ENCODE peak calls at places on chromosomes 16 and 17, in seven cellular contexts. One of them, this sample, is unnamed.
A peak's percentile ranks its signal among the peaks of the same experiment; 100 is the strongest.

GRCh38 chr16:49843758-49844157 is 12.2 kb downstream of the ZNF423 start:
- DNase-seq in dorsolateral prefrontal cortex: no peak
- DNase-seq in ovary: no peak
- DNase-seq in A549: no peak
- DNase-seq in right cardiac atrium: no peak
- DNase-seq in fibroblast of lung: no peak
- DNase-seq in A673: no peak
- DNase-seq in this sample: no peak

GRCh38 chr17:27466376-27466747 is 10.1 kb downstream of the KSR1 start:
- DNase-seq in dorsolateral prefrontal cortex: no peak
- DNase-seq in ovary: no peak
- DNase-seq in A549: no peak
- DNase-seq in right cardiac atrium: no peak
- DNase-seq in fibroblast of lung: no peak
- DNase-seq in A673: no peak
- DNase-seq in this sample: no peak

GRCh38 chr17:40063915-40064531 is 1.3 kb downstream of the THRA start:
- DNase-seq in dorsolateral prefrontal cortex: peak; percentile 63
- DNase-seq in ovary: no peak
- DNase-seq in A549: no peak
- DNase-seq in right cardiac atrium: peak; percentile 45
- DNase-seq in fibroblast of lung: no peak
- DNase-seq in A673: no peak
- DNase-seq in this sample: no peak

GRCh38 chr17:81737947-81738800 is 26.1 kb downstream of the SLC25A10 start:
- DNase-seq in dorsolateral prefrontal cortex: no peak
- DNase-seq in ovary: no peak
- DNase-seq in A549: no peak
- DNase-seq in right cardiac atrium: no peak
- DNase-seq in fibroblast of lung: no peak
- DNase-seq in A673: no peak
- DNase-seq in this sample: no peak

GRCh38 chr17:80657561-80657960 is 112.9 kb downstream of the RPTOR start:
- DNase-seq in dorsolateral prefrontal cortex: no peak
- DNase-seq in ovary: no peak
- DNase-seq in A549: no peak
- DNase-seq in right cardiac atrium: no peak
- DNase-seq in fibroblast of lung: no peak
- DNase-seq in A673: no peak
- DNase-seq in this sample: no peak

GRCh38 chr16:521381-522210 is 5.9 kb upstream of the CAPN15 start:
- DNase-seq in dorsolateral prefrontal cortex: no peak
- DNase-seq in ovary: peak; percentile 35
- DNase-seq in A549: no peak
- DNase-seq in right cardiac atrium: no peak
- DNase-seq in fibroblast of lung: no peak
- DNase-seq in A673: no peak
- DNase-seq in this sample: no peak

GRCh38 chr17:75504347-75505151 is 10.8 kb downstream of the CASKIN2 start:
- DNase-seq in dorsolateral prefrontal cortex: no peak
- DNase-seq in ovary: no peak
- DNase-seq in A549: peak; percentile 89
- DNase-seq in right cardiac atrium: peak; percentile 65
- DNase-seq in fibroblast of lung: no peak
- DNase-seq in A673: no peak
- DNase-seq in this sample: no peak

GRCh38 chr17:22310717-22311686 is 618.7 kb downstream of the KCNJ18 start:
- DNase-seq in dorsolateral prefrontal cortex: peak; percentile 62
- DNase-seq in ovary: no peak
- DNase-seq in A549: peak; percentile 72
- DNase-seq in right cardiac atrium: peak; percentile 84
- DNase-seq in fibroblast of lung: no peak
- DNase-seq in A673: no peak
- DNase-seq in this sample: no peak

GRCh38 chr16:83792391-83792790 is 15.4 kb upstream of the HSBP1 start:
- DNase-seq in dorsolateral prefrontal cortex: no peak
- DNase-seq in ovary: no peak
- DNase-seq in A549: no peak
- DNase-seq in right cardiac atrium: no peak
- DNase-seq in fibroblast of lung: no peak
- DNase-seq in A673: no peak
- DNase-seq in this sample: no peak

GRCh38 chr16:71726491-71727319 is 2.2 kb upstream of the PHLPP2 start:
- DNase-seq in dorsolateral prefrontal cortex: no peak
- DNase-seq in ovary: no peak
- DNase-seq in A549: no peak
- DNase-seq in right cardiac atrium: no peak
- DNase-seq in fibroblast of lung: no peak
- DNase-seq in A673: no peak
- DNase-seq in this sample: no peak

GRCh38 chr16:67883872-67884261 is 818 bp upstream of the NRN1L start:
- DNase-seq in dorsolateral prefrontal cortex: peak; percentile 62
- DNase-seq in ovary: peak; percentile 74
- DNase-seq in A549: peak; percentile 92
- DNase-seq in right cardiac atrium: peak; percentile 89
- DNase-seq in fibroblast of lung: peak; percentile 44
- DNase-seq in A673: peak; percentile 57
- DNase-seq in this sample: peak; percentile 57

GRCh38 chr16:24838554-24839266 is 7.1 kb upstream of the SLC5A11 start:
- DNase-seq in dorsolateral prefrontal cortex: peak; percentile 69
- DNase-seq in ovary: no peak
- DNase-seq in A549: peak; percentile 37
- DNase-seq in right cardiac atrium: peak; percentile 70
- DNase-seq in fibroblast of lung: peak; percentile 63
- DNase-seq in A673: peak; percentile 14
- DNase-seq in this sample: peak; percentile 75

GRCh38 chr16:66070140-66070887 is 296.2 kb upstream of the CDH5 start:
- DNase-seq in dorsolateral prefrontal cortex: no peak
- DNase-seq in ovary: peak; percentile 91
- DNase-seq in A549: no peak
- DNase-seq in right cardiac atrium: peak; percentile 89
- DNase-seq in fibroblast of lung: peak; percentile 96
- DNase-seq in A673: peak; percentile 34
- DNase-seq in this sample: peak; percentile 97

GRCh38 chr16:17138801-17139200 is 332.0 kb downstream of the XYLT1 start:
- DNase-seq in dorsolateral prefrontal cortex: no peak
- DNase-seq in ovary: no peak
- DNase-seq in A549: no peak
- DNase-seq in right cardiac atrium: no peak
- DNase-seq in fibroblast of lung: peak; percentile 5
- DNase-seq in A673: peak; percentile 8
- DNase-seq in this sample: no peak

GRCh38 chr16:65547799-65548446 is 426.1 kb upstream of the CDH11 start:
- DNase-seq in dorsolateral prefrontal cortex: no peak
- DNase-seq in ovary: no peak
- DNase-seq in A549: no peak
- DNase-seq in right cardiac atrium: no peak
- DNase-seq in fibroblast of lung: peak; percentile 84
- DNase-seq in A673: peak; percentile 45
- DNase-seq in this sample: peak; percentile 98

GRCh38 chr16:88974641-88975215 is 2.3 kb downstream of the CBFA2T3 start:
- DNase-seq in dorsolateral prefrontal cortex: no peak
- DNase-seq in ovary: no peak
- DNase-seq in A549: no peak
- DNase-seq in right cardiac atrium: peak; percentile 8
- DNase-seq in fibroblast of lung: no peak
- DNase-seq in A673: no peak
- DNase-seq in this sample: no peak

GRCh38 chr16:88977028-88977844 is at the start of gene CBFA2T3:
- DNase-seq in dorsolateral prefrontal cortex: no peak
- DNase-seq in ovary: peak; percentile 44
- DNase-seq in A549: no peak
- DNase-seq in right cardiac atrium: peak; percentile 89
- DNase-seq in fibroblast of lung: peak; percentile 38
- DNase-seq in A673: no peak
- DNase-seq in this sample: no peak

GRCh38 chr16:88975511-88976061 is 1.4 kb downstream of the CBFA2T3 start:
- DNase-seq in dorsolateral prefrontal cortex: no peak
- DNase-seq in ovary: no peak
- DNase-seq in A549: no peak
- DNase-seq in right cardiac atrium: peak; percentile 40
- DNase-seq in fibroblast of lung: no peak
- DNase-seq in A673: no peak
- DNase-seq in this sample: no peak

GRCh38 chr16:88977845-88978607 is 1.0 kb upstream of the CBFA2T3 start:
- DNase-seq in dorsolateral prefrontal cortex: no peak
- DNase-seq in ovary: no peak
- DNase-seq in A549: no peak
- DNase-seq in right cardiac atrium: peak; percentile 12
- DNase-seq in fibroblast of lung: no peak
- DNase-seq in A673: no peak
- DNase-seq in this sample: no peak

DNA sequence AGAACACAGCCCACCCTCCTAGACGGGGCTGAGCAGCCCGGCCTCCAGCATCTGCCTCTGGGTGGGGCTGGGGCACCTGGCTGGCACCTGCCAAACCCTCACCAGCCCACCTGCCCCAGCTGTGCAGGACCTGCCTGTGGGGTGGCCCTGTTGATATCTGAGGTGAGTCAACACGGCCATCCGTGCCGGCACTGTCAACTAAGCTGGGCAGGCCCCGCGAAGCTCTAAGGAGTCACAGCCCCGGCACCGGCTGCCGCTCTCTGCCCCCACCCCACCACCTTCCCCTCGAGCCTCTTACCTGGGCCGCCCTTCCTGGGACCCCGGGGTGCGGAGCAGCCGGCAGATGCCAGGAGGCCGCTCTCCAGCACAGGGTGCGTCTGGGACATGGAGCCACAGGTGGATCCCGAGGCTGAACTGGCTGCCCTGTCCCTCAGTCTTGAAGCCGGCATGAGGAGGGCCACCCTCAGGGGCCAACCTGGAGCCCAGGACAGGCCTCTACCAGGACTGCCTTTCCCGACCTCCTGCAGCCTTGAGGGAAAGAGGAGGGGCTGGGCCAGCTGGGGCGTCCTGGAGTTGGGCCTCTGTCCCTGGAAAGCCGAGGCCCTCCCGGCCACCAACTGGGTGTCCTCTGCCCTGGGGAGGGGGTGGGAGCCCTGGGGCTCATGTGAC is 514 bp downstream of the CBFA2T3 start:
- DNase-seq in dorsolateral prefrontal cortex: no peak
- DNase-seq in ovary: no peak
- DNase-seq in A549: no peak
- DNase-seq in right cardiac atrium: peak; percentile 51
- DNase-seq in fibroblast of lung: no peak
- DNase-seq in A673: no peak
- DNase-seq in this sample: no peak
- H3K4me3 ChIP-seq in dorsolateral prefrontal cortex: no peak overlapping the region
- H3K4me3 ChIP-seq in ovary: no peak overlapping the region
- H3K4me3 ChIP-seq in A549: no peak overlapping the region
- H3K4me3 ChIP-seq in right cardiac atrium: no peak overlapping the region
- H3K4me3 ChIP-seq in fibroblast of lung: no peak overlapping the region
- H3K4me3 ChIP-seq in A673: no peak overlapping the region
- H3K4me3 ChIP-seq in this sample: no peak overlapping the region

GRCh38 chr17:70119961-70120360 is 44.9 kb downstream of the KCNJ16 start:
- DNase-seq in dorsolateral prefrontal cortex: no peak
- DNase-seq in ovary: no peak
- DNase-seq in A549: no peak
- DNase-seq in right cardiac atrium: no peak
- DNase-seq in fibroblast of lung: peak; percentile 6
- DNase-seq in A673: no peak
- DNase-seq in this sample: peak; percentile 32

GRCh38 chr17:70114405-70114804 is 39.4 kb downstream of the KCNJ16 start:
- DNase-seq in dorsolateral prefrontal cortex: no peak
- DNase-seq in ovary: no peak
- DNase-seq in A549: no peak
- DNase-seq in right cardiac atrium: no peak
- DNase-seq in fibroblast of lung: no peak
- DNase-seq in A673: no peak
- DNase-seq in this sample: no peak

GRCh38 chr17:70119545-70119944 is 44.5 kb downstream of the KCNJ16 start:
- DNase-seq in dorsolateral prefrontal cortex: no peak
- DNase-seq in ovary: no peak
- DNase-seq in A549: no peak
- DNase-seq in right cardiac atrium: no peak
- DNase-seq in fibroblast of lung: no peak
- DNase-seq in A673: no peak
- DNase-seq in this sample: no peak

GRCh38 chr17:70120420-70120819 is 45.4 kb downstream of the KCNJ16 start:
- DNase-seq in dorsolateral prefrontal cortex: no peak
- DNase-seq in ovary: no peak
- DNase-seq in A549: no peak
- DNase-seq in right cardiac atrium: no peak
- DNase-seq in fibroblast of lung: no peak
- DNase-seq in A673: no peak
- DNase-seq in this sample: no peak

DNA sequence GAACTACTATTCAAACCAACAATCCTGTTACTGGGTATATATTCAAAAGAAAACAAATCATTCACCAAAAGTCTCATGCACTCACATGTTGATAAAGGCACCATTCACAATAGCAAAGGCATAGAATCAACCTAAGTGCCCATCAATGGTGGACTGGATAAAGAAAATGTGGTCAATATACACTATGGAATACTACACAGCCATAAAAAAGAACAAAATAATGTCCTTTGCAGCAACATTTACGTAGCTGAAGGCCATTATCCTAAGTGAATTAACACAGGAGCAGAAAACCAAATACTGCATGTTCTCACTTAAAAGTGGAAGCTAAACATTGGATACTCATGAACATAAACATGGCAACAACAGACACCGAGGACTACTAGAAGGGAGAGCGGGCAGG is 41.9 kb downstream of the KCNJ16 start:
- DNase-seq in dorsolateral prefrontal cortex: no peak
- DNase-seq in ovary: no peak
- DNase-seq in A549: no peak
- DNase-seq in right cardiac atrium: no peak
- DNase-seq in fibroblast of lung: no peak
- DNase-seq in A673: no peak
- DNase-seq in this sample: no peak
- H3K4me3 ChIP-seq in dorsolateral prefrontal cortex: no peak overlapping the region
- H3K4me3 ChIP-seq in ovary: no peak overlapping the region
- H3K4me3 ChIP-seq in A549: no peak overlapping the region
- H3K4me3 ChIP-seq in right cardiac atrium: no peak overlapping the region
- H3K4me3 ChIP-seq in fibroblast of lung: no peak overlapping the region
- H3K4me3 ChIP-seq in A673: no peak overlapping the region
- H3K4me3 ChIP-seq in this sample: no peak overlapping the region

GRCh38 chr17:45313419-45313771 is 3.4 kb downstream of the MAP3K14 start:
- DNase-seq in dorsolateral prefrontal cortex: no peak
- DNase-seq in ovary: no peak
- DNase-seq in A549: no peak
- DNase-seq in right cardiac atrium: no peak
- DNase-seq in fibroblast of lung: no peak
- DNase-seq in A673: no peak
- DNase-seq in this sample: no peak
- H3K4me3 ChIP-seq in dorsolateral prefrontal cortex: no peak overlapping the region
- H3K4me3 ChIP-seq in ovary: no peak overlapping the region
- H3K4me3 ChIP-seq in A549: peak overlapping the region; percentile 69
- H3K4me3 ChIP-seq in right cardiac atrium: no peak overlapping the region
- H3K4me3 ChIP-seq in fibroblast of lung: no peak overlapping the region
- H3K4me3 ChIP-seq in A673: no peak overlapping the region
- H3K4me3 ChIP-seq in this sample: no peak overlapping the region

DNA sequence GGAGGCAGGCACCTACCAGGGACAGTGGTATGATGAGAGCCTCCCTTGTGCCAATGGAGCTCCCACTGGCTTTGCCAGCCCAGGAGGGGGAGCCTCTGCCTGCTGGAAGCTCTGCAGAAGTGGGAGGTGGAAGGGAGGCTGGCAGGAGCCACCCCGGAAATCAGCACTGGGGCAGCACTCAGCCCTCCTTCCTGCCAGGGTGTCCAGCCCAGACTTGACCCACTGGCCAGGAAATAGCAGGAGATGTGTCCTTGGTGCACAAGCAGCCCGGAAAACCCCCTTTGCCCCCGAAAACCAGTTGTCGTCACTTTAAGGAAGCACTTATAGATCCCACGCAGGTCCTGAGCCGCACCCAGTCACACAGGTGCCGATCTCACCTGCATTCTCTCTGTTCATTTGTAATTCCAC is 49.3 kb upstream of the CACNG4 start:
- DNase-seq in dorsolateral prefrontal cortex: no peak
- DNase-seq in ovary: no peak
- DNase-seq in A549: peak; percentile 64
- DNase-seq in right cardiac atrium: no peak
- DNase-seq in fibroblast of lung: no peak
- DNase-seq in A673: peak; percentile 60
- DNase-seq in this sample: peak; percentile 6
- H3K4me3 ChIP-seq in dorsolateral prefrontal cortex: no peak overlapping the region
- H3K4me3 ChIP-seq in ovary: no peak overlapping the region
- H3K4me3 ChIP-seq in A549: no peak overlapping the region
- H3K4me3 ChIP-seq in right cardiac atrium: no peak overlapping the region
- H3K4me3 ChIP-seq in fibroblast of lung: no peak overlapping the region
- H3K4me3 ChIP-seq in A673: no peak overlapping the region
- H3K4me3 ChIP-seq in this sample: no peak overlapping the region

This sample was measured in cardiac fibroblast.